ENCODE peak calls at places on chromosomes 11 and 22, in five cellular contexts. One of them, this sample, is unnamed.

GRCh38 chr11:110962907-110963306 is 250.7 kb upstream of the ARHGAP20 start:
- DNase-seq in sigmoid colon: no peak
- DNase-seq in nephron progenitor cell: no peak
- DNase-seq in neural crest cell: no peak
- DNase-seq in spleen: no peak
- DNase-seq in this sample: no peak

GRCh38 chr11:86515297-86516094 is 140.8 kb downstream of the CCDC81 start:
- DNase-seq in sigmoid colon: no peak
- DNase-seq in nephron progenitor cell: no peak
- DNase-seq in neural crest cell: no peak
- DNase-seq in spleen: no peak
- DNase-seq in this sample: no peak

GRCh38 chr22:39727541-39727940 is 157.0 kb downstream of the CACNA1I start:
- DNase-seq in sigmoid colon: no peak
- DNase-seq in nephron progenitor cell: no peak
- DNase-seq in neural crest cell: no peak
- DNase-seq in spleen: no peak
- DNase-seq in this sample: no peak

GRCh38 chr11:111631666-111632039 is 29.4 kb downstream of the SIK2 start:
- DNase-seq in sigmoid colon: no peak
- DNase-seq in nephron progenitor cell: no peak
- DNase-seq in neural crest cell: no peak
- DNase-seq in spleen: no peak
- DNase-seq in this sample: no peak

GRCh38 chr11:65851811-65852507 is 6.0 kb downstream of the CFL1 start:
- DNase-seq in sigmoid colon: peak
- DNase-seq in nephron progenitor cell: no peak
- DNase-seq in neural crest cell: no peak
- DNase-seq in spleen: no peak
- DNase-seq in this sample: no peak

GRCh38 chr11:107251298-107251697 is 206.3 kb downstream of the CWF19L2 start:
- DNase-seq in sigmoid colon: no peak
- DNase-seq in nephron progenitor cell: no peak
- DNase-seq in neural crest cell: no peak
- DNase-seq in spleen: no peak
- DNase-seq in this sample: no peak

GRCh38 chr22:43829904-43830851 is 18.1 kb upstream of the EFCAB6 start:
- DNase-seq in sigmoid colon: peak
- DNase-seq in nephron progenitor cell: no peak
- DNase-seq in neural crest cell: no peak
- DNase-seq in spleen: peak
- DNase-seq in this sample: no peak

GRCh38 chr11:35404397-35404775 is 15.0 kb downstream of the SLC1A2 start:
- DNase-seq in sigmoid colon: no peak
- DNase-seq in nephron progenitor cell: peak
- DNase-seq in neural crest cell: peak
- DNase-seq in spleen: no peak
- DNase-seq in this sample: no peak

GRCh38 chr11:115301029-115301428 is 203.2 kb downstream of the CADM1 start:
- DNase-seq in sigmoid colon: no peak
- DNase-seq in nephron progenitor cell: no peak
- DNase-seq in neural crest cell: no peak
- DNase-seq in spleen: no peak
- DNase-seq in this sample: no peak

GRCh38 chr11:73971175-73971719 is 11.4 kb downstream of the UCP2 start:
- DNase-seq in sigmoid colon: no peak
- DNase-seq in nephron progenitor cell: no peak
- DNase-seq in neural crest cell: no peak
- DNase-seq in spleen: peak
- DNase-seq in this sample: no peak

GRCh38 chr11:75510011-75510595 is 15.6 kb downstream of the GDPD5 start:
- DNase-seq in sigmoid colon: no peak
- DNase-seq in nephron progenitor cell: no peak
- DNase-seq in neural crest cell: no peak
- DNase-seq in spleen: no peak
- DNase-seq in this sample: no peak

GRCh38 chr11:70853103-70853830 is 399.1 kb downstream of the SHANK2 start:
- DNase-seq in sigmoid colon: no peak
- DNase-seq in nephron progenitor cell: no peak
- DNase-seq in neural crest cell: no peak
- DNase-seq in spleen: no peak
- DNase-seq in this sample: no peak

GRCh38 chr11:118051611-118052461 is 25.0 kb upstream of the TMPRSS4 start:
- DNase-seq in sigmoid colon: no peak
- DNase-seq in nephron progenitor cell: no peak
- DNase-seq in neural crest cell: no peak
- DNase-seq in spleen: no peak
- DNase-seq in this sample: no peak

GRCh38 chr11:19816817-19817216 is 104.2 kb downstream of the NAV2 start:
- DNase-seq in sigmoid colon: no peak
- DNase-seq in nephron progenitor cell: no peak
- DNase-seq in neural crest cell: no peak
- DNase-seq in spleen: no peak
- DNase-seq in this sample: no peak

GRCh38 chr11:27312110-27312509 is 50.9 kb downstream of the CCDC34 start:
- DNase-seq in sigmoid colon: no peak
- DNase-seq in nephron progenitor cell: no peak
- DNase-seq in neural crest cell: no peak
- DNase-seq in spleen: no peak
- DNase-seq in this sample: no peak

GRCh38 chr11:102361100-102362021 is 14.3 kb downstream of the BIRC2 start:
- DNase-seq in sigmoid colon: no peak
- DNase-seq in nephron progenitor cell: no peak
- DNase-seq in neural crest cell: no peak
- DNase-seq in spleen: no peak
- DNase-seq in this sample: no peak

GRCh38 chr22:43319661-43320486 is 23.3 kb downstream of the SCUBE1 start:
- DNase-seq in sigmoid colon: no peak
- DNase-seq in nephron progenitor cell: no peak
- DNase-seq in neural crest cell: no peak
- DNase-seq in spleen: no peak
- DNase-seq in this sample: no peak

GRCh38 chr11:100557830-100558611 is 129.1 kb upstream of the ARHGAP42 start:
- DNase-seq in sigmoid colon: no peak
- DNase-seq in nephron progenitor cell: no peak
- DNase-seq in neural crest cell: no peak
- DNase-seq in spleen: no peak
- DNase-seq in this sample: no peak

GRCh38 chr22:24175160-24175808 is 6.0 kb upstream of the SUSD2 start:
- DNase-seq in sigmoid colon: peak
- DNase-seq in nephron progenitor cell: peak
- DNase-seq in neural crest cell: peak
- DNase-seq in spleen: peak
- DNase-seq in this sample: peak

GRCh38 chr22:44266811-44267760 is 45.7 kb downstream of the SHISAL1 start:
- DNase-seq in sigmoid colon: no peak
- DNase-seq in nephron progenitor cell: no peak
- DNase-seq in neural crest cell: no peak
- DNase-seq in spleen: peak
- DNase-seq in this sample: no peak

GRCh38 chr11:66727282-66727882 is 1.6 kb downstream of the SPTBN2 start:
- DNase-seq in sigmoid colon: peak
- DNase-seq in nephron progenitor cell: peak
- DNase-seq in neural crest cell: peak
- DNase-seq in spleen: no peak
- DNase-seq in this sample: no peak

GRCh38 chr22:19355413-19356157 is 64.1 kb upstream of the CLTCL1 start:
- DNase-seq in sigmoid colon: no peak
- DNase-seq in nephron progenitor cell: no peak
- DNase-seq in neural crest cell: no peak
- DNase-seq in spleen: no peak
- DNase-seq in this sample: no peak

GRCh38 chr22:49487950-49488349 is 339.7 kb downstream of the BRD1 start:
- DNase-seq in sigmoid colon: no peak
- DNase-seq in nephron progenitor cell: no peak
- DNase-seq in neural crest cell: no peak
- DNase-seq in spleen: no peak
- DNase-seq in this sample: no peak

GRCh38 chr11:112172362-112172994 is 2.8 kb upstream of the BCO2 start:
- DNase-seq in sigmoid colon: no peak
- DNase-seq in nephron progenitor cell: no peak
- DNase-seq in neural crest cell: no peak
- DNase-seq in spleen: no peak
- DNase-seq in this sample: no peak

GRCh38 chr11:55714982-55715888 is 53.2 kb downstream of the OR4C6 start:
- DNase-seq in sigmoid colon: no peak
- DNase-seq in nephron progenitor cell: no peak
- DNase-seq in neural crest cell: no peak
- DNase-seq in spleen: no peak
- DNase-seq in this sample: no peak

GRCh38 chr22:19432092-19432844 is at the start of gene MRPL40:
- DNase-seq in sigmoid colon: peak
- DNase-seq in nephron progenitor cell: peak
- DNase-seq in neural crest cell: peak
- DNase-seq in spleen: peak
- DNase-seq in this sample: peak

GRCh38 chr22:36143956-36144355 is 16.6 kb downstream of the APOL3 start:
- DNase-seq in sigmoid colon: peak
- DNase-seq in nephron progenitor cell: no peak
- DNase-seq in neural crest cell: no peak
- DNase-seq in spleen: no peak
- DNase-seq in this sample: no peak

GRCh38 chr11:9099617-9100016 is 8.2 kb upstream of the SCUBE2 start:
- DNase-seq in sigmoid colon: no peak
- DNase-seq in nephron progenitor cell: no peak
- DNase-seq in neural crest cell: no peak
- DNase-seq in spleen: no peak
- DNase-seq in this sample: no peak

GRCh38 chr11:9104581-9104980 is 13.2 kb upstream of the SCUBE2 start:
- DNase-seq in sigmoid colon: no peak
- DNase-seq in nephron progenitor cell: no peak
- DNase-seq in neural crest cell: no peak
- DNase-seq in spleen: no peak
- DNase-seq in this sample: no peak

GRCh38 chr11:9103542-9104276 is 12.3 kb upstream of the SCUBE2 start:
- DNase-seq in sigmoid colon: no peak
- DNase-seq in nephron progenitor cell: no peak
- DNase-seq in neural crest cell: no peak
- DNase-seq in spleen: no peak
- DNase-seq in this sample: no peak
- TF ChIP-seq CTCF in sigmoid colon: no peak
- TF ChIP-seq CTCF in nephron progenitor cell: no peak
- TF ChIP-seq CTCF in neural crest cell: no peak
- TF ChIP-seq CTCF in spleen: no peak
- TF ChIP-seq CTCF in this sample: no peak

DNA sequence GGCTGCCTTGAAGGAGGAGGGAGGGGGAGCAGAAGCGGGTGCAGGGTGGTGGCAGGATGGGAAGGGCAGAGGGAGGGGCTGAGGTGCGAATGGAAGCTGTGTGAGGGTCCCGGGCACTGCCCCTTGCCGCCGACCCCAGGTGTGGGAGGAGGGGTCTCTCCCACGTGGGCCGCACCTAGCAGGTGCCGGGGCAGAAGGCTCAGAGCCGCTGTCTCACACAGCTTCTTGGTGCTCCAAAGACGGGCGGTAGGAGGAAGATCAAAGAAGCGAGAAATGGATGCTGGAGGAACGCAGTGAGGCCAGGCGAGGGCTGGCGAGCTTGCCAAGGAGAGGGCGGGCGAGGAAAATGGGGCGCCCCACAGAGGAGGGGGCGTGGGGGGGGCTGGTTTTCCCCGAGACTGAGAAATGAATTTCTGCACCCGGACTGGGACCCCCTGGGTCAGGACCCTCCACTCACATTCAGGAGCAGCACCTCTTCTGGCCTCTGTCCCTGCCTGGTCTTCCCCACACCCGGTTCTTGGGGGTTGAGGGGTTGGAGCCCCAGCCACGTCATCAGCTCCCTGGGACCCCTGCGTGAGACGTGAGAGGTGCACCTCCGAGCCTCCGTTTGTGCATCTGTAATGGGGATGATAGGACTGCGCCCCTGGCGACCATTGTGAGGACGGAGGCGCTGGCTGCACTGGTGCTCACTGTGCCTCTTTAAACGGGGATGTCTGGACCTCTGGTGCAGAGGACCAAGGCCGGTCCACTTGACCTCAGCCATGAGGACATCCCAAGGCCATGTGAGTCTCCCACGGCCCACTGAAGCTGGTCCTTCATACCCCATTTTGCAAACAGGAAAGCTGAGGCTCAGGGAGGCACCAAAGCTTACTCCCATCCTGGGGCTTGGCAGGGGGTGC is 16.8 kb downstream of the LSP1 start:
- DNase-seq in sigmoid colon: no peak
- DNase-seq in nephron progenitor cell: no peak
- DNase-seq in neural crest cell: no peak
- DNase-seq in spleen: peak
- DNase-seq in this sample: no peak
- TF ChIP-seq CTCF in sigmoid colon: no peak
- TF ChIP-seq CTCF in nephron progenitor cell: no peak
- TF ChIP-seq CTCF in neural crest cell: no peak
- TF ChIP-seq CTCF in spleen: peak
- TF ChIP-seq CTCF in this sample: no peak

DNA sequence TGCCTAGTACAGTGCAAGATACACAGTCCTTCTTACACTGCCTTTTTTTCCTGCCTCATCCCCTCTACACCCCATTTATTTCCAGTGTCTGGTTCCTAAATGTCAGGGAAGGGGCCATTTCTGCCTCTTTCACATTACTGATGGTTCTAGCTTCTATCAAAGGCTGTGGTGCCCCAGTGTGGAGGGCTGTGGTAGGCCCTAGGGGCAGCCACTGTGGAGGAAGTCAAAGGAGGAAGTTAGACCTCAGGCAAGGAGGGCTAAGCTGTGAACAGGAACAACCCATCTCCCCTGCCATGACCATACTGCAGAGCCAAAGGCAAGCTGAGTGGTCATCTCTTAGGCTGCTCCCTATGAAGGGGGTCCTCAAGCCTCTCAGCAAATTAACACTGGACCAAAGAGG is 81.9 kb upstream of the CRTAM start:
- DNase-seq in sigmoid colon: peak
- DNase-seq in nephron progenitor cell: no peak
- DNase-seq in neural crest cell: no peak
- DNase-seq in spleen: peak
- DNase-seq in this sample: no peak
- TF ChIP-seq CTCF in sigmoid colon: no peak
- TF ChIP-seq CTCF in nephron progenitor cell: no peak
- TF ChIP-seq CTCF in neural crest cell: no peak
- TF ChIP-seq CTCF in spleen: peak
- TF ChIP-seq CTCF in this sample: no peak

DNA sequence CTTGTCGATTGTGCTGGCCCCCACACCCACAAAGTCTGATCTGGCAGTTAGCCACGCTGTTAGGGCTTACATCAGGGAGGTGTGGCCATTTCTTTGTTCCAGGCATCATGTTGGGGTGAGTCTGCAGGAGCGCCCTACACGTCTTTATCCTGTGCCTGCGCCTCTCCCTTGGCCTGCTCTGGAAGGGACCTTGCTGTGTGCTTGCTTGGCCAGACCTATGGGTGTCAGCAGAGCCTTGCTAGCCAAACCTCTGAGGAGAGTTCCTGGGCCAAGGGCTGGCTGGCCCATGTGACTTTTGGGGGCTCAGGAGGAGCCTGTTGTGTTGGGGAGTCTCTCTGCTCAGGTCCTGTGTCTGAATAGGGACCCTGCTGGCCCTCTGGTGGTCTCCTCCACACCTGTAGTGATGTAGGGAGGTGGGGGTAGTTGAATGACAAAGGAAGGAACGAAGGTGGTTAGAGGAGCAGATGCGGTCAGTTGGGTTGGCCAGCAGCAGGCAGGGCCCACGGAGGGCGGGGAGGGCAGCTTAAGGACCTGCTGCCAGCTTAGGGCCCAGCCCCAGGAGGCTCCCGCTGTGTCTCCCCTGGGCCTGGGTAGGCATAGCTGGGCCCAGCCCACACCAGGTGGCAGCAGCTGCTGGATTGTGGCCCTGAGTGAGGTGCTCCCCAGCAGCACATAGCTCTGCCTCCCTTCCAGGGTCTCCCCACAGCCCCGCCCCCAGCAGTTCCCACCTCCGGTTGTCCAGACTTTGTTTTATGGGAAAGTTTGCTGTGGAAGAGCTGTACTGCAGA is 7.9 kb downstream of the PPIL2 start:
- DNase-seq in sigmoid colon: no peak
- DNase-seq in nephron progenitor cell: no peak
- DNase-seq in neural crest cell: no peak
- DNase-seq in spleen: no peak
- DNase-seq in this sample: no peak
- TF ChIP-seq CTCF in sigmoid colon: no peak
- TF ChIP-seq CTCF in nephron progenitor cell: no peak
- TF ChIP-seq CTCF in neural crest cell: no peak
- TF ChIP-seq CTCF in spleen: no peak
- TF ChIP-seq CTCF in this sample: no peak